ENCODE peak calls at places on chromosome 21, in ten cellular contexts. M is NCI-H1436; H is central memory CD4-positive, alpha-beta T cell; Y is adrenal gland; T is GM23248; U is GOT3; V is OCI-LY7; P is stimulated activated CD8-positive, alpha-beta memory T cell treated with anti-CD3 and anti-CD28 coated beads, Interleukin-4, amount 100 ng/mL, for 1 hour; R is activated T-cell treated with anti-CD3 and anti-CD28 coated beads, Interleukin-2, amount 50 U/mL, for 72 hours; A is KBM-7. G is an unnamed sample.

GRCh38 chr21:32233055-32233546 is 45.7 kb downstream of the MIS18A start:
- DNase-seq in M (no peak), H (no peak), Y (no peak), T (peak), U (no peak), V (no peak), P (no peak), R (no peak), A (no peak), G (no peak)

GRCh38 chr21:28543975-28544374 is 448.7 kb downstream of the LTN1 start:
- DNase-seq in M (no peak), H (no peak), Y (no peak), T (no peak), U (no peak), V (no peak), P (no peak), R (no peak), A (no peak), G (no peak)

GRCh38 chr21:36551731-36552457 is 72.0 kb upstream of the CLDN14 start:
- DNase-seq in M (no peak), H (no peak), Y (no peak), T (peak), U (no peak), V (no peak), P (no peak), R (no peak), A (no peak), G (no peak)

GRCh38 chr21:33473344-33473743 is 6.4 kb downstream of the TMEM50B start:
- DNase-seq in M (no peak), H (no peak), Y (no peak), T (no peak), U (no peak), V (no peak), P (no peak), R (no peak), A (no peak), G (no peak)

GRCh38 chr21:23963454-23963853 is 1643.8 kb downstream of the MRPL39 start:
- DNase-seq in M (no peak), H (no peak), Y (no peak), T (no peak), U (no peak), V (no peak), P (no peak), R (no peak), A (no peak), G (no peak)

GRCh38 chr21:32257952-32258785 is 20.7 kb downstream of the MIS18A start:
- DNase-seq in M (peak), H (peak), Y (peak), T (peak), U (peak), V (peak), P (no peak), R (peak), A (peak), G (peak)

GRCh38 chr21:26534517-26534916 is 38.6 kb downstream of the CYYR1 start:
- DNase-seq in M (no peak), H (no peak), Y (no peak), T (no peak), U (no peak), V (no peak), P (no peak), R (no peak), A (no peak), G (no peak)

GRCh38 chr21:27104749-27105439 is 138.0 kb upstream of the ADAMTS5 start:
- DNase-seq in M (no peak), H (no peak), Y (no peak), T (peak), U (no peak), V (no peak), P (no peak), R (no peak), A (no peak), G (no peak)

GRCh38 chr21:39911286-39911685 is 44.0 kb downstream of the PCP4 start:
- DNase-seq in M (peak), H (no peak), Y (no peak), T (no peak), U (no peak), V (no peak), P (no peak), R (no peak), A (no peak), G (no peak)

GRCh38 chr21:34846214-34846575 is 177.4 kb downstream of the CLIC6 start:
- DNase-seq in M (no peak), H (no peak), Y (no peak), T (no peak), U (no peak), V (no peak), P (no peak), R (no peak), A (no peak), G (no peak)

GRCh38 chr21:30577766-30578165 is 12.4 kb downstream of the KRTAP22-2 start:
- DNase-seq in M (no peak), H (no peak), Y (no peak), T (no peak), U (no peak), V (no peak), P (no peak), R (no peak), A (no peak), G (no peak)

GRCh38 chr21:42062543-42063022 is 8.5 kb upstream of the UMODL1 start:
- DNase-seq in M (peak), H (peak), Y (no peak), T (no peak), U (no peak), V (peak), P (peak), R (peak), A (peak), G (no peak)

GRCh38 chr21:35924714-35925301 is 135.5 kb downstream of the SETD4 start:
- DNase-seq in M (no peak), H (no peak), Y (peak), T (peak), U (no peak), V (no peak), P (no peak), R (peak), A (peak), G (no peak)

GRCh38 chr21:33070921-33071877 is 1.3 kb downstream of the OLIG1 start:
- DNase-seq in M (no peak), H (no peak), Y (no peak), T (peak), U (no peak), V (no peak), P (no peak), R (peak), A (no peak), G (no peak)

GRCh38 chr21:43808832-43809251 is 19.5 kb downstream of the RRP1 start:
- DNase-seq in M (no peak), H (no peak), Y (no peak), T (no peak), U (no peak), V (peak), P (no peak), R (no peak), A (no peak), G (no peak)

GRCh38 chr21:15935530-15935929 is 205.7 kb downstream of the USP25 start:
- DNase-seq in M (no peak), H (no peak), Y (no peak), T (no peak), U (no peak), V (no peak), P (no peak), R (no peak), A (no peak), G (no peak)

GRCh38 chr21:44654576-44654950 is at the start of gene KRTAP12-4:
- DNase-seq in M (no peak), H (no peak), Y (no peak), T (no peak), U (no peak), V (no peak), P (no peak), R (no peak), A (no peak), G (no peak)

GRCh38 chr21:35512321-35512720 is 463.2 kb upstream of the RUNX1 start:
- DNase-seq in M (no peak), H (no peak), Y (no peak), T (peak), U (no peak), V (no peak), P (no peak), R (no peak), A (no peak), G (no peak)

GRCh38 chr21:30256100-30256499 is 26.6 kb downstream of the KRTAP24-1 start:
- DNase-seq in M (no peak), H (no peak), Y (no peak), T (no peak), U (no peak), V (no peak), P (no peak), R (no peak), A (no peak), G (no peak)

GRCh38 chr21:34524671-34525601 is 12.9 kb upstream of the KCNE1 start:
- DNase-seq in M (no peak), H (no peak), Y (no peak), T (peak), U (no peak), V (no peak), P (no peak), R (no peak), A (no peak), G (peak)

GRCh38 chr21:37557261-37557950 is 190.8 kb downstream of the DYRK1A start:
- DNase-seq in M (no peak), H (no peak), Y (no peak), T (no peak), U (no peak), V (peak), P (no peak), R (no peak), A (peak), G (no peak)

GRCh38 chr21:45147473-45148315 is 73.3 kb downstream of the ADARB1 start:
- DNase-seq in M (no peak), H (no peak), Y (no peak), T (peak), U (no peak), V (no peak), P (no peak), R (no peak), A (no peak), G (no peak)

G was measured in left cardiac atrium.